ENCODE peak calls at places on chromosome 17, in nine cellular contexts. D is neural progenitor cell, I is PC-3, T is GM23248, Z is GM23338, N is HCT116, Y is SK-N-SH, U is MM.1S, E is OCI-LY7. G is an unnamed sample.

GRCh38 chr17:6350806-6351205 is 84.1 kb downstream of the AIPL1 start:
- DNase-seq in D (no peak), T (no peak), U (no peak), N (no peak), I (no peak), Y (no peak), Z (no peak), E (no peak), G (no peak)

GRCh38 chr17:81858170-81858966 is 2.0 kb downstream of the P4HB start:
- DNase-seq in Z (no peak), N (no peak), D (no peak), I (peak; percentile 54), T (peak; percentile 32), E (no peak), Y (no peak), U (peak; percentile 6), G (no peak)

GRCh38 chr17:40075216-40076100 is 12.7 kb downstream of the THRA start:
- DNase-seq in U (peak; percentile 60), Z (peak; percentile 88), N (no peak), D (peak; percentile 86), E (peak; percentile 69), I (peak; percentile 63), Y (peak; percentile 83), T (peak; percentile 61), G (peak; percentile 84)

GRCh38 chr17:27985736-27986394 is 56.6 kb upstream of the NLK start:
- DNase-seq in D (no peak), I (no peak), Y (no peak), Z (no peak), N (no peak), E (no peak), U (no peak), T (no peak), G (no peak)

GRCh38 chr17:40311575-40311974 is 2.6 kb downstream of the RARA start:
- DNase-seq in U (no peak), N (no peak), T (peak; percentile 70), Y (no peak), E (no peak), D (no peak), Z (no peak), I (peak; percentile 70), G (no peak)

GRCh38 chr17:66805567-66805966 is 29.4 kb upstream of the CACNG5 start:
- DNase-seq in T (no peak), E (peak; percentile 64), I (no peak), Z (no peak), D (no peak), U (no peak), Y (no peak), N (no peak), G (no peak)

GRCh38 chr17:81401727-81402529 is 6.7 kb downstream of the BAHCC1 start:
- DNase-seq in Y (peak; percentile 81), T (no peak), Z (peak; percentile 68), U (no peak), N (no peak), E (peak; percentile 65), I (peak; percentile 39), D (peak; percentile 69), G (no peak)

GRCh38 chr17:74749262-74750038 is 1.0 kb downstream of the NHERF1 start:
- DNase-seq in Z (peak; percentile 52), U (no peak), T (peak; percentile 19), Y (peak; percentile 74), E (peak; percentile 69), N (no peak), I (peak; percentile 44), D (peak; percentile 62), G (peak; percentile 78)

DNA sequence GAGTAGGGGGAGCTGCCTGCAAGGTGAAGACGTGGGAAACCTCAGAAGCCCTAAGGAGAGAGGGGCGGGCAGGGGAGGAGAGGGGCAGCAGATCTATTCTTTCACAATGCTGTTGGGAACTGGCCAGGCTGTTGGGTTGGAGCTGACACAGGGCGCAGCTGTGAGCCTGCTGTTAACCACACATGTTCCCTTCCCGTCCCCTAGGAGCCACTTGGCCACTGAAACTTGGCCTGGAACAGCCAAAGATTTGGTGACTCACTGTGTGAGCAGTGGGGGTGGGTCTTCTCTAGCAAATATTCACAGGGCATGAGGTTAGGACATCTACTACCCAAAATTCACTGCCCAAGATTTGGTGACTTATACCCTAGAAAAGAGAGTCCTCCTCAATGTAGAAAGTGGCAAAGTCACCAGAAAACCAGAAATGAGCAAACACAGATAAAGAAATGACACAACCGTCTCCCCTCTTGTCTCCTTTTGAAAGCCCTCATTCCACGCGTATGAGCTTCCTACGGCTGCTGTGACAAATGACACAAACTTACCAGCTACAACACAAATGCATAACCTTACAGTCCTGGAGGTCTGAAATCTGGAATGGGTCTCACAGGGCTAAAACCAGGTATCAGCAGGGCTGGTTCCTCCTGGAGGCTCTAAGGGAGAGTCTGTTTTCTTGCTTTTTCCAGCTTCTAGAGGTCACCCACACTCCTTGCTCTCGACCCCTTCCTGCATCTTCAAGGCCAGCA is 6.3 kb downstream of the TBC1D16 start:
- DNase-seq in D (no peak), N (no peak), E (no peak), Y (no peak), U (no peak), Z (no peak), T (peak; percentile 86), I (peak; percentile 96), G (no peak)
- H3K4me3 ChIP-seq in D (no peak overlapping the region), N (no peak overlapping the region), E (no peak overlapping the region), Y (no peak overlapping the region), U (no peak overlapping the region), Z (no peak overlapping the region), T (peak overlapping the region; percentile 52), I (no peak overlapping the region), G (no peak overlapping the region)

GRCh38 chr17:16986391-16986790 is 14.5 kb upstream of the TNFRSF13B start:
- DNase-seq in Y (no peak), U (no peak), I (peak; percentile 36), D (no peak), N (no peak), Z (no peak), E (no peak), T (peak; percentile 46), G (peak; percentile 31)

GRCh38 chr17:16988749-16989229 is 16.9 kb upstream of the TNFRSF13B start:
- DNase-seq in Y (no peak), I (no peak), E (no peak), U (peak; percentile 90), D (no peak), T (no peak), N (no peak), Z (no peak), G (no peak)

GRCh38 chr17:16987001-16987829 is 15.3 kb upstream of the TNFRSF13B start:
- DNase-seq in D (no peak), E (no peak), I (no peak), U (peak; percentile 9), N (no peak), T (no peak), Z (no peak), Y (no peak), G (no peak)

GRCh38 chr17:16989230-16989952 is 17.5 kb upstream of the TNFRSF13B start:
- DNase-seq in Y (no peak), Z (no peak), T (no peak), U (peak; percentile 94), E (peak; percentile 68), I (no peak), D (no peak), N (no peak), G (no peak)

GRCh38 chr17:16987830-16988601 is 16.1 kb upstream of the TNFRSF13B start:
- DNase-seq in Y (no peak), E (peak; percentile 97), Z (peak; percentile 39), I (peak; percentile 77), D (peak; percentile 27), N (no peak), U (peak; percentile 99), T (peak; percentile 93), G (peak; percentile 67)
- TF ChIP-seq EZH2phosphoT487 in Y (no peak), E (no peak), Z (no peak), I (no peak), D (no peak), N (no peak), U (no peak), T (no peak), G (no peak)

GRCh38 chr17:77462553-77463497 is 322.1 kb downstream of the SEC14L1 start:
- DNase-seq in D (no peak), I (no peak), Y (no peak), T (no peak), E (no peak), N (no peak), U (peak; percentile 1), Z (no peak), G (no peak)

GRCh38 chr17:77460514-77461046 is 319.8 kb downstream of the SEC14L1 start:
- DNase-seq in N (no peak), U (no peak), D (no peak), Y (no peak), Z (no peak), E (peak; percentile 79), I (no peak), T (no peak), G (no peak)

GRCh38 chr17:77462101-77462500 is 321.3 kb downstream of the SEC14L1 start:
- DNase-seq in D (no peak), N (no peak), I (no peak), Z (no peak), Y (no peak), E (peak; percentile 95), U (no peak), T (no peak), G (no peak)

GRCh38 chr17:77459018-77459755 is 318.4 kb downstream of the SEC14L1 start:
- DNase-seq in U (no peak), T (no peak), Y (no peak), E (peak; percentile 63), I (no peak), N (no peak), Z (no peak), D (no peak), G (no peak)

DNA sequence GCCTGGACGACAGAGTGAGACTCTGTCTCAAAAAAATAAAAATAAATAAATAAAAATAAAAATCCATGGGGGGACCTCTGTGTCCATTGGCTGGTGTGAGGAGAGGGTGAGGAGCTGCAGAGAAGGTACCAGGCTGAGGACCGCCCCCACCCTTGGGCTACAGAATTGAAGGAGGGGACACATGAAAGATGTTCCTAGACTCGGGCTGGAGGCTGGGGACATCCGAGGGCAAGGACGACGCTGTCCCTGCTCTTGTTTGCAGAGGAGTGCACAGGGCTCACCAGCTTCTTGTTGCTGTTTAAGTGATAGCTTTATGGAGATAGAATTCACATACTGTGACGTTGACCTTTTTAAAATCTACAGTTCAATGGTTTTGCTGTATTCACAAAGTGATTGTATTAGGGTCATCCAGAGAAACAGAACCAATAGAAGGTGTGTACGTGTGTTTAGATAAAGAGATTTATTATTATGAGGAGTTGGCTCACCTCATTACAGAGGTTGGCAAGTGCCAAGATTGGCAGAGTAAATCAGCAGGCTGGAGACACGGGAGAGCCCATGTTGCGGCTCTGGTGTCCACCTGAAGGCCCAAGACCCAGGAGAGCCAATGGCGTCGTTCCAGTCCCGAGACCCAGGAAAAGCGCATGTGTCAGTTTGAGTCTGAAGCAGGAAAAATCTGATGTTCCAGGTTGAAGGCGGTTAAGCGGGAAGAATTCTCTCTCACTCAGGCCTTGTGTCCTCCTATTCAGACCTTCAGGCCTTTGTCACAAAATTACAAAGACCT is 320.7 kb downstream of the SEC14L1 start:
- DNase-seq in Z (no peak), N (no peak), Y (no peak), D (no peak), E (peak; percentile 36), T (no peak), U (no peak), I (no peak), G (no peak)
- H3K4me3 ChIP-seq in Z (no peak overlapping the region), N (no peak overlapping the region), Y (no peak overlapping the region), D (no peak overlapping the region), E (peak overlapping the region; percentile 47), T (no peak overlapping the region), U (no peak overlapping the region), I (no peak overlapping the region), G (no peak overlapping the region)

GRCh38 chr17:10875984-10876555 is 38.2 kb upstream of the PIRT start:
- DNase-seq in U (peak; percentile 18), E (peak; percentile 41), N (peak; percentile 36), Z (peak; percentile 83), D (peak; percentile 81), I (peak; percentile 41), T (peak; percentile 46), Y (peak; percentile 58), G (peak; percentile 69)

GRCh38 chr17:10881959-10882358 is 44.1 kb upstream of the PIRT start:
- DNase-seq in D (no peak), U (no peak), N (no peak), Z (no peak), T (no peak), Y (no peak), I (no peak), E (no peak), G (no peak)

GRCh38 chr17:10875411-10875810 is 37.5 kb upstream of the PIRT start:
- DNase-seq in E (peak; percentile 18), Y (no peak), U (peak; percentile 24), D (peak; percentile 73), T (peak; percentile 44), N (no peak), I (peak; percentile 19), Z (peak; percentile 60), G (peak; percentile 62)

DNA sequence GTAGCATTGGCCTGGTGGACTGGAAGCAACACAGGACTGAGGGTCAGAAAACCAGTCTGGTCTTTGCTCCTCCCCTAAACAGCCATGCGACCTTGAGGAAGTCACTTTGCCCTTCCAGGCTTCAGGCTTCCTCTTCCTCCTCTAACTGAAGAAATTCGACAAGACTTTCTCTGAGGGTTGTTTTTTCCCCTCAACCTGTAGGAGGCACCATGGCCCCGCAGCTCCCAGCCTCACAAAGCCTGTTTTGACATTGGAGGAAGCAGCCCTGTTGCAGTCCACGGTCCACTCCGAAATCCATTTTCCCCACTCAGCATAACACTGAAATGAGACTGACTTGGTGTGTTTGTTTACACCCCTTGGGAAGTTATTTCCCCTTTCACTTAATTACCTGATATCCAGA is 41.2 kb upstream of the PIRT start:
- DNase-seq in E (peak; percentile 7), N (no peak), Y (peak; percentile 9), I (peak; percentile 7), T (peak; percentile 26), D (peak; percentile 73), U (no peak), Z (peak; percentile 12), G (peak; percentile 66)
- TF ChIP-seq EZH2phosphoT487 in E (no peak), N (no peak), Y (no peak), I (no peak), T (no peak), D (no peak), U (no peak), Z (no peak), G (no peak)

G was measured in hepatocyte.